ENCODE peak calls at places on chromosomes 2 and 18, in five cellular contexts. One of them, this sample, is unnamed.

GRCh38 chr2:204135752-204136151 is 199.2 kb downstream of the ICOS start:
- DNase-seq in gastrocnemius medialis: no peak
- DNase-seq in PC-3: no peak
- DNase-seq in PC-9: no peak
- DNase-seq in psoas muscle: no peak
- DNase-seq in this sample: no peak

GRCh38 chr18:77000527-77000926 is 132.1 kb downstream of the MBP start:
- DNase-seq in gastrocnemius medialis: no peak
- DNase-seq in PC-3: peak; percentile 60
- DNase-seq in PC-9: peak; percentile 31
- DNase-seq in psoas muscle: peak; percentile 75
- DNase-seq in this sample: no peak

GRCh38 chr2:170217778-170218251 is 39.9 kb downstream of the MYO3B start:
- DNase-seq in gastrocnemius medialis: no peak
- DNase-seq in PC-3: no peak
- DNase-seq in PC-9: no peak
- DNase-seq in psoas muscle: no peak
- DNase-seq in this sample: no peak

GRCh38 chr2:36478999-36479398 is 119.0 kb downstream of the FEZ2 start:
- DNase-seq in gastrocnemius medialis: no peak
- DNase-seq in PC-3: no peak
- DNase-seq in PC-9: no peak
- DNase-seq in psoas muscle: no peak
- DNase-seq in this sample: no peak

GRCh38 chr2:16525265-16525887 is 140.3 kb downstream of the CYRIA start:
- DNase-seq in gastrocnemius medialis: no peak
- DNase-seq in PC-3: peak; percentile 28
- DNase-seq in PC-9: peak; percentile 18
- DNase-seq in psoas muscle: no peak
- DNase-seq in this sample: no peak

GRCh38 chr2:156132130-156132529 is 200.4 kb downstream of the NR4A2 start:
- DNase-seq in gastrocnemius medialis: no peak
- DNase-seq in PC-3: no peak
- DNase-seq in PC-9: no peak
- DNase-seq in psoas muscle: no peak
- DNase-seq in this sample: no peak

GRCh38 chr2:58640042-58640441 is 398.9 kb upstream of the FANCL start:
- DNase-seq in gastrocnemius medialis: no peak
- DNase-seq in PC-3: no peak
- DNase-seq in PC-9: no peak
- DNase-seq in psoas muscle: no peak
- DNase-seq in this sample: no peak

GRCh38 chr2:26033270-26033768 is 565 bp upstream of the RAB10 start:
- DNase-seq in gastrocnemius medialis: peak; percentile 33
- DNase-seq in PC-3: peak; percentile 87
- DNase-seq in PC-9: peak; percentile 83
- DNase-seq in psoas muscle: no peak
- DNase-seq in this sample: peak; percentile 48

GRCh38 chr18:46169464-46169941 is 65.3 kb downstream of the HAUS1 start:
- DNase-seq in gastrocnemius medialis: no peak
- DNase-seq in PC-3: peak; percentile 38
- DNase-seq in PC-9: no peak
- DNase-seq in psoas muscle: no peak
- DNase-seq in this sample: no peak

GRCh38 chr18:5142859-5143258 is 54.2 kb downstream of the AKAIN1 start:
- DNase-seq in gastrocnemius medialis: no peak
- DNase-seq in PC-3: no peak
- DNase-seq in PC-9: no peak
- DNase-seq in psoas muscle: no peak
- DNase-seq in this sample: no peak

GRCh38 chr2:237200462-237200861 is 114.8 kb downstream of the COPS8 start:
- DNase-seq in gastrocnemius medialis: no peak
- DNase-seq in PC-3: no peak
- DNase-seq in PC-9: no peak
- DNase-seq in psoas muscle: no peak
- DNase-seq in this sample: no peak

GRCh38 chr18:7855671-7856070 is 288.6 kb downstream of the PTPRM start:
- DNase-seq in gastrocnemius medialis: no peak
- DNase-seq in PC-3: no peak
- DNase-seq in PC-9: no peak
- DNase-seq in psoas muscle: no peak
- DNase-seq in this sample: no peak

GRCh38 chr2:134774786-134775641 is 56.2 kb upstream of the TMEM163 start:
- DNase-seq in gastrocnemius medialis: no peak
- DNase-seq in PC-3: peak; percentile 80
- DNase-seq in PC-9: peak; percentile 63
- DNase-seq in psoas muscle: no peak
- DNase-seq in this sample: peak; percentile 22

GRCh38 chr2:71941731-71942575 is 205.7 kb downstream of the CYP26B1 start:
- DNase-seq in gastrocnemius medialis: no peak
- DNase-seq in PC-3: no peak
- DNase-seq in PC-9: no peak
- DNase-seq in psoas muscle: no peak
- DNase-seq in this sample: no peak

GRCh38 chr2:200454839-200455801 is 54.7 kb downstream of the KCTD18 start:
- DNase-seq in gastrocnemius medialis: no peak
- DNase-seq in PC-3: peak; percentile 86
- DNase-seq in PC-9: peak; percentile 29
- DNase-seq in psoas muscle: no peak
- DNase-seq in this sample: no peak

GRCh38 chr2:127611076-127611925 is 34.7 kb upstream of the GPR17 start:
- DNase-seq in gastrocnemius medialis: no peak
- DNase-seq in PC-3: no peak
- DNase-seq in PC-9: no peak
- DNase-seq in psoas muscle: no peak
- DNase-seq in this sample: no peak

GRCh38 chr18:7735606-7736175 is 168.6 kb downstream of the PTPRM start:
- DNase-seq in gastrocnemius medialis: no peak
- DNase-seq in PC-3: no peak
- DNase-seq in PC-9: no peak
- DNase-seq in psoas muscle: no peak
- DNase-seq in this sample: no peak

GRCh38 chr2:198351647-198352046 is 547.3 kb downstream of the PLCL1 start:
- DNase-seq in gastrocnemius medialis: no peak
- DNase-seq in PC-3: no peak
- DNase-seq in PC-9: no peak
- DNase-seq in psoas muscle: no peak
- DNase-seq in this sample: no peak

GRCh38 chr2:198347349-198347748 is 543.0 kb downstream of the PLCL1 start:
- DNase-seq in gastrocnemius medialis: no peak
- DNase-seq in PC-3: no peak
- DNase-seq in PC-9: no peak
- DNase-seq in psoas muscle: no peak
- DNase-seq in this sample: no peak

GRCh38 chr2:198347936-198348335 is 543.5 kb downstream of the PLCL1 start:
- DNase-seq in gastrocnemius medialis: no peak
- DNase-seq in PC-3: no peak
- DNase-seq in PC-9: no peak
- DNase-seq in psoas muscle: no peak
- DNase-seq in this sample: no peak
- H3K27ac ChIP-seq in gastrocnemius medialis: no peak overlapping the region
- H3K27ac ChIP-seq in PC-3: no peak overlapping the region
- H3K27ac ChIP-seq in PC-9: no peak overlapping the region
- H3K27ac ChIP-seq in psoas muscle: no peak overlapping the region
- H3K27ac ChIP-seq in this sample: no peak overlapping the region

DNA sequence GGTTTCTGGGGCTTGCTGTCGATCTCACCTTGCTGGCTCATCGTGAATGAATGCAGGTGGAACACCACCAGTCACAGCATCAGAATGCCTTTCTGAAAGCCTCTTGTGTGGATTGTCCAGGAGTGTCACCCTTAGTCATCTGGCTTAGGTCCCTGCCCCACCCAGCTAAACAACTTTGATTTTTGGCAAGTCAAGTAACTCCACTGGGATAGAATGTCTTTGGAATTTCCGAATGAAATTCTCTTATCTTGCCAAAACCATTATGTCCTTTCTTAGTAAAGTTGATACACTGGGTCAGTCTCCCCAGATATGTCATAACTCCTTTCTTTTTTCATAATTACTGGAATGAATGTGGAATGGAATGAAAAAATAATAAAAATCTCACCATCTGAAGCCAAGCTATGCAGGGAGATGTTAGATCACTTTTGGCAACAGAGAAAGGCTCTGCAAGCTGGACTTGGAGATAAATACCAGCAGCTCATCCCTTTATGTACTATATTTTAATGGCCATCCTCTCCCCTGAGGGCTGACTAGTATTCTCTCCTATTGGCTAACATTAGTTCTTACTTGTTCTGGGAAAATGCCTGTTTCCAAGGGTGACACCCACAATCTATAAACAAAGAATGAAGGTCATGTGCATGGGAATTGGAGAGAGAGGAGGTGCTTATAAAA is 35.4 kb downstream of the INSIG2 start:
- DNase-seq in gastrocnemius medialis: no peak
- DNase-seq in PC-3: peak; percentile 99
- DNase-seq in PC-9: peak; percentile 92
- DNase-seq in psoas muscle: no peak
- DNase-seq in this sample: peak; percentile 94
- H3K27ac ChIP-seq in gastrocnemius medialis: no peak overlapping the region
- H3K27ac ChIP-seq in PC-3: peak overlapping the region; percentile 99
- H3K27ac ChIP-seq in PC-9: peak overlapping the region; percentile 99
- H3K27ac ChIP-seq in psoas muscle: no peak overlapping the region
- H3K27ac ChIP-seq in this sample: peak overlapping the region; percentile 99

GRCh38 chr2:82314836-82315472 is 2010.4 kb upstream of the LRRTM1 start:
- DNase-seq in gastrocnemius medialis: no peak
- DNase-seq in PC-3: no peak
- DNase-seq in PC-9: no peak
- DNase-seq in psoas muscle: no peak
- DNase-seq in this sample: no peak

GRCh38 chr2:82316573-82317371 is 2012.2 kb upstream of the LRRTM1 start:
- DNase-seq in gastrocnemius medialis: no peak
- DNase-seq in PC-3: peak; percentile 19
- DNase-seq in PC-9: no peak
- DNase-seq in psoas muscle: no peak
- DNase-seq in this sample: no peak

GRCh38 chr2:82320296-82320695 is 2015.7 kb upstream of the LRRTM1 start:
- DNase-seq in gastrocnemius medialis: no peak
- DNase-seq in PC-3: no peak
- DNase-seq in PC-9: no peak
- DNase-seq in psoas muscle: no peak
- DNase-seq in this sample: no peak
- H3K27ac ChIP-seq in gastrocnemius medialis: no peak overlapping the region
- H3K27ac ChIP-seq in PC-3: no peak overlapping the region
- H3K27ac ChIP-seq in PC-9: no peak overlapping the region
- H3K27ac ChIP-seq in psoas muscle: no peak overlapping the region
- H3K27ac ChIP-seq in this sample: no peak overlapping the region

GRCh38 chr18:74411475-74411874 is 45.6 kb downstream of the DIPK1C start:
- DNase-seq in gastrocnemius medialis: no peak
- DNase-seq in PC-3: no peak
- DNase-seq in PC-9: no peak
- DNase-seq in psoas muscle: no peak
- DNase-seq in this sample: no peak

GRCh38 chr18:74412106-74412880 is 44.8 kb downstream of the DIPK1C start:
- DNase-seq in gastrocnemius medialis: no peak
- DNase-seq in PC-3: no peak
- DNase-seq in PC-9: no peak
- DNase-seq in psoas muscle: no peak
- DNase-seq in this sample: no peak

GRCh38 chr18:74410441-74410992 is 46.6 kb downstream of the DIPK1C start:
- DNase-seq in gastrocnemius medialis: no peak
- DNase-seq in PC-3: no peak
- DNase-seq in PC-9: no peak
- DNase-seq in psoas muscle: no peak
- DNase-seq in this sample: no peak

GRCh38 chr18:74402806-74403433 is 54.2 kb downstream of the DIPK1C start:
- DNase-seq in gastrocnemius medialis: no peak
- DNase-seq in PC-3: no peak
- DNase-seq in PC-9: no peak
- DNase-seq in psoas muscle: no peak
- DNase-seq in this sample: no peak

DNA sequence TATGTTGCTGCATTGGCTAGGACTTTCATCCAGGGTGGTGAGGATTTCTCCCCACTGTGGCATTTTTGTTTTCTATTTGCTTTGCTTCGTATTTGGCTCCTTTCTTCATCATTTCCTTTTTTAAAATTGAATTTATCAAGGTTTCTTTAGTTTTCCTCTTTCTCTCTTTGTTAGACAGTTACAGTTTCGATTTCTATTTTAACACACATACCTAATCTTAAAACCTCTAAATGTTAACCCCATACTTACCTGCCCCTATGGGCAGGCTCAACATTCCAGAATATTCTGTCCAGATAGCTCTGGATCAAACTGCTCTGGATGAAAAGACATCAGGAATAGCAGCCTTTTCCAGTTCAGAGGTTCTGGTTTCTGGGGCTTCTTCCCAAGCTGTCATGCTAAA is 49.2 kb downstream of the DIPK1C start:
- DNase-seq in gastrocnemius medialis: no peak
- DNase-seq in PC-3: no peak
- DNase-seq in PC-9: no peak
- DNase-seq in psoas muscle: no peak
- DNase-seq in this sample: no peak
- H3K27ac ChIP-seq in gastrocnemius medialis: no peak overlapping the region
- H3K27ac ChIP-seq in PC-3: no peak overlapping the region
- H3K27ac ChIP-seq in PC-9: no peak overlapping the region
- H3K27ac ChIP-seq in psoas muscle: no peak overlapping the region
- H3K27ac ChIP-seq in this sample: no peak overlapping the region

This sample was measured in epithelial cell of prostate.